ENCODE peak calls at places on chromosomes 11 and 22, in four cellular contexts. H is transverse colon, F is SK-N-SH, X is esophagus muscularis mucosa. V is an unnamed sample.

GRCh38 chr11:18012314-18012905 is 437 bp downstream of the SERGEF start:
- DNase-seq in H (peak), F (peak), X (no peak), V (no peak)

GRCh38 chr11:76567261-76567660 is 103.3 kb downstream of the LRRC32 start:
- DNase-seq in H (no peak), F (no peak), X (no peak), V (no peak)

GRCh38 chr11:68753300-68753699 is 2.0 kb upstream of the TESMIN start:
- DNase-seq in H (no peak), F (no peak), X (no peak), V (no peak)

GRCh38 chr11:9208726-9209501 is 56.2 kb downstream of the DENND5A start:
- DNase-seq in H (no peak), F (no peak), X (no peak), V (no peak)

GRCh38 chr11:2891901-2892214 is 6.3 kb upstream of the CDKN1C start:
- DNase-seq in H (no peak), F (no peak), X (no peak), V (no peak)

GRCh38 chr11:34549271-34549670 is 35.7 kb upstream of the ELF5 start:
- DNase-seq in H (no peak), F (no peak), X (no peak), V (no peak)

GRCh38 chr22:47036352-47036751 is 273.9 kb downstream of the TBC1D22A start:
- DNase-seq in H (no peak), F (no peak), X (no peak), V (no peak)

GRCh38 chr11:76635991-76636520 is 34.5 kb downstream of the LRRC32 start:
- DNase-seq in H (no peak), F (no peak), X (no peak), V (no peak)

GRCh38 chr11:93858376-93858775 is 8.0 kb upstream of the VSTM5 start:
- DNase-seq in H (no peak), F (no peak), X (no peak), V (no peak)

GRCh38 chr11:34626393-34626792 is 5.5 kb downstream of the EHF start:
- DNase-seq in H (no peak), F (no peak), X (no peak), V (no peak)

GRCh38 chr22:29716814-29717213 is 3.0 kb upstream of the CABP7 start:
- DNase-seq in H (peak), F (no peak), X (no peak), V (no peak)

GRCh38 chr11:70897429-70897828 is 354.9 kb downstream of the SHANK2 start:
- DNase-seq in H (no peak), F (no peak), X (no peak), V (no peak)

GRCh38 chr11:70899616-70900015 is 352.8 kb downstream of the SHANK2 start:
- DNase-seq in H (no peak), F (no peak), X (no peak), V (no peak)

GRCh38 chr11:70900540-70900939 is 351.8 kb downstream of the SHANK2 start:
- DNase-seq in H (no peak), F (no peak), X (no peak), V (no peak)

GRCh38 chr11:70906101-70906500 is 346.3 kb downstream of the SHANK2 start:
- DNase-seq in H (no peak), F (no peak), X (no peak), V (no peak)

DNA sequence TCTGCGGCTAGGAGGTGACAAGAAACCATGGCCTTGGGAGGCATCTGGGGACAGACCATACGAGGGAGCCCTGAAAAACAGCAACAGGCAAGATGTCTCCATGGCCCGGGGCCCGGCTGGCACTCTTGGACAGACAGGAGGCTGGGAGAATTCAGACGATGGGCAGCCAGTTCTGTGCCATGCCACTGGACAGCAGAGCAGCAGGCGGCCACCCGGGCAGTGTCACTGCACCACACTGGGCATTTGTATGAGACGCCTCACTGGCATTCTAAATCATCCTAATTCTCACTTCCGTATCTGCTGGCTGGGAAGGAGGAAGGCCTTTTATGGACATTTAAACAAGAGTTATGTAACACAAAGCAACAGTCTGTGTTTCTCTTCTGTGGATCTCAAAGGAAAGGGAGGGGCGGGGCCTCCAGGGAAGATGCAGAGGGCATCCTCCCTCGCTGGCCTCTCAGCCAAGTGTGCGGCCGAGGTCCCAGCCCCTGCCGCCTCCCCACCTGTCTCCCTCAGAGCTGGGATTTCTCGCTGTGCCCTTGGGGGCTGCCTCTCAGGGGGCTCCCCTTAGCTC is 350.3 kb downstream of the SHANK2 start:
- DNase-seq in H (no peak), F (no peak), X (no peak), V (no peak)
- TF ChIP-seq POLR2AphosphoS5 in H (no peak), F (no peak), X (peak), V (no peak)

GRCh38 chr22:27795053-27795452 is 6.5 kb downstream of the MN1 start:
- DNase-seq in H (no peak), F (no peak), X (no peak), V (no peak)

GRCh38 chr22:27796829-27797792 is 4.4 kb downstream of the MN1 start:
- DNase-seq in H (no peak), F (no peak), X (no peak), V (no peak)

GRCh38 chr22:27797793-27798525 is 3.6 kb downstream of the MN1 start:
- DNase-seq in H (no peak), F (no peak), X (no peak), V (no peak)

GRCh38 chr22:27794244-27794643 is 7.3 kb downstream of the MN1 start:
- DNase-seq in H (no peak), F (no peak), X (no peak), V (no peak)

DNA sequence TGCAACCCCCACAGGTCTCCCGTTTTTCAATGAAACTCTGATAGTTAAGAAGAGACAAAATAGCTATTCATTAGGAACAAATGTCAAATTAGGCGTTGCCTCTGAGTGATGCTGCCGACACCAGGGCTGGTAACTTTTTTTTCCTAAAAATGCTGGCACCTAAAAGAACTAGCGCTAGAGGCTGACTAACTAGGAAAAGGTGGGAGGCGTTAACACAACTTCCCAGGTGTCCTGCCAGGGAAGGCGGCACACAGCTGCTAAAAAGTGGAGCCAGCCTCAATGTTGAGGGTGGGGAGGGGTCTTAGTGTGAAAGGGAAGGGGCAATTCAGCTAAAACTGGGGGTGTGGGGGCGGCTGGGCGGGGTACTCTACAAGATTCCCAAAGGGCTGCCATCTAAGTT is 5.4 kb downstream of the MN1 start:
- DNase-seq in H (no peak), F (no peak), X (no peak), V (no peak)
- TF ChIP-seq POLR2AphosphoS5 in H (no peak), F (no peak), X (no peak), V (no peak)

GRCh38 chr22:20020533-20021195 is at the start of gene TANGO2:
- DNase-seq in H (peak), F (peak), X (peak), V (peak)
- TF ChIP-seq POLR2AphosphoS5 in H (peak), F (peak), X (peak), V (peak)

DNA sequence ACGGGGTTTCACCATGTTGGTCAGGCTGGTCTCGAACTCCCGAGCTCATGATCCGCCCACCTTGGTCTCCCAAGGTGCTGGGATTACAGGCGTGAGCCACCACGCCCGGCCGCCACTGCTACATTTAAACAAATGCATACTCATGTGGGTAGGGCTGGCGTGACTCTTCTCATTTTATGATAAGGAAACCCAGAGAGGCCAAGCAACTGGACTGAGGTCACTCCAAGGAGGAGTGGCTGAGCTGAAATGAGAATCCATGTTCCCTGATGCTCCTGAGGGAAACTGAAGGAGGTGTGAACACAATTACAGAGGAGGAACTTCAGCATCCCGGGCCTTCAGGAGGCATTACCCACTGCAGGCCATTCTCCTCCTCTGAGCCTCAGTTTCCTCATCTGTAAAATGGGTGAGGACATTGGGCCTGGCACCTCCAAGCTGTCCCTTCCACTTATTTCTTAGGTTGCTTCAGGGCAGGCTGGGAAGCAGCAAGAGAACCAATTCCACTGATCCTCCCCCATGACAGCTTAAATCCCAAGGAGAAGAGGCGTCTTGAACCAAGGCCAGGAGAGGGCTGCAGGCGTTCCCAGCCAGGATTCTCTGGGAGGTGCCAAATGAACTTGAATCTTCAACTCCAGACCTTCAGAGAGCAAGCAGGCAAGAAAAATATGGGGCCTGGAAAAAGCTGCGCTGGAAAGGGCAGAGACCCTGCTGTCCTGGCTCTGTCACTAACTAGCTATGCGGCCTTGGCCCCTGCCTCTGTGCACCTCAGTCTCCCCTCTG is 2.9 kb downstream of the TST start:
- DNase-seq in H (peak), F (no peak), X (no peak), V (no peak)
- TF ChIP-seq POLR2AphosphoS5 in H (peak), F (no peak), X (no peak), V (no peak)

GRCh38 chr11:45471002-45471665 is 185.0 kb upstream of the SYT13 start:
- DNase-seq in H (no peak), F (no peak), X (no peak), V (no peak)

GRCh38 chr11:45472713-45473317 is 186.7 kb upstream of the SYT13 start:
- DNase-seq in H (no peak), F (no peak), X (no peak), V (no peak)

GRCh38 chr11:45473491-45473890 is 187.3 kb upstream of the SYT13 start:
- DNase-seq in H (no peak), F (no peak), X (no peak), V (no peak)

GRCh38 chr11:45468265-45468856 is 182.2 kb upstream of the SYT13 start:
- DNase-seq in H (no peak), F (no peak), X (no peak), V (no peak)

GRCh38 chr11:45470151-45471001 is 184.2 kb upstream of the SYT13 start:
- DNase-seq in H (no peak), F (no peak), X (no peak), V (no peak)
- TF ChIP-seq POLR2AphosphoS5 in H (no peak), F (no peak), X (no peak), V (no peak)

GRCh38 chr11:47396049-47396320 is 12.4 kb upstream of the SLC39A13 start:
- DNase-seq in H (no peak), F (no peak), X (no peak), V (peak)

GRCh38 chr11:47393163-47394049 is 15.0 kb upstream of the SLC39A13 start:
- DNase-seq in H (no peak), F (no peak), X (no peak), V (no peak)

GRCh38 chr11:47395225-47396048 is 13.0 kb upstream of the SLC39A13 start:
- DNase-seq in H (no peak), F (no peak), X (no peak), V (peak)

GRCh38 chr11:47394050-47394321 is 14.4 kb upstream of the SLC39A13 start:
- DNase-seq in H (no peak), F (no peak), X (no peak), V (no peak)

DNA sequence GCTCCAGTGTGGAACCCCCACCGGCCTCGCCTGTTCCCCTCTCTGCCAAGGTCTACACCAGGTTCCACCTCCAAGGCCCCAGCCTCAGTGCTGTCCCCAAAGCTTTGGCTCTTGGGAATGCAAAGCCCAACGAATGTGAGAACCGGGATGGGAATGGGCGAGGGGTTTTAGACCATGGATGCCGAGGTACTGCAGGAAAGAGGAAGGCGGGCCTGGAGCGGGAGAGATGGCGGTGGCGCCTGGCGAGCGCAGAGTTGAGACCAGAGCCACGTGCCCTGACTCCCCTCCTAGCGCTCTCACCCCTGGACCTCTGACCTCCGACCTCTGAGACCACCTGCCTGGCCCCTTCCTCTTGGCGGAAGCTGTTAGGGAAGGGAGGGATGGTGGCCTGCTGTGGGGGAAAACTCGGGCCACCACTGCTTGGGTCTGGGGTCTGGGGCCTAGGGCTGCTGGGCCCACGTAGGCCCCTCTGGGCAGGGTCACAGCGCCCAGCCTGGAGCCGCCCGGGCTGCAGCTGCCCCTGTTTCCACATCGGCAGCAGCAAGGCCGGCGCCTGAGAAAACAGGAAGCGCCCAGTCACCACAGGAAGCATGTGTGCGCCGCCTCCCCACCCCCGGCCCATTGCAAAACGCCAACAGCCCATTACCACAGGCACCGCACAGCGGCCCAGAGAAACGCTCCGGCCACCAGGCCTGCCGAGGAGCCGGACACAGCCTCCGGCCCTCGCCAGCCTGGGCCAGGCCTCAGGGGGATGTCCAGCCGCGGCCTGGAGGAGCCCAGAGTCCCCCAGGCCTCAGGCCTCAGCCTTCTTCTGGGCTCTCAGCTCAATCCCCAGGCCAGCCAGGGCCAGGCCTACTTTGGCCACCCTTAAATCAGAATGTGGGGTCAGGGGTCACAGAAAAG is 13.8 kb upstream of the SLC39A13 start:
- DNase-seq in H (peak), F (no peak), X (no peak), V (peak)
- TF ChIP-seq POLR2AphosphoS5 in H (no peak), F (no peak), X (peak), V (peak)

GRCh38 chr11:111730871-111731591 is 35.2 kb downstream of the PPP2R1B start:
- DNase-seq in H (peak), F (peak), X (no peak), V (no peak)
- TF ChIP-seq POLR2AphosphoS5 in H (no peak), F (no peak), X (peak), V (no peak)

DNA sequence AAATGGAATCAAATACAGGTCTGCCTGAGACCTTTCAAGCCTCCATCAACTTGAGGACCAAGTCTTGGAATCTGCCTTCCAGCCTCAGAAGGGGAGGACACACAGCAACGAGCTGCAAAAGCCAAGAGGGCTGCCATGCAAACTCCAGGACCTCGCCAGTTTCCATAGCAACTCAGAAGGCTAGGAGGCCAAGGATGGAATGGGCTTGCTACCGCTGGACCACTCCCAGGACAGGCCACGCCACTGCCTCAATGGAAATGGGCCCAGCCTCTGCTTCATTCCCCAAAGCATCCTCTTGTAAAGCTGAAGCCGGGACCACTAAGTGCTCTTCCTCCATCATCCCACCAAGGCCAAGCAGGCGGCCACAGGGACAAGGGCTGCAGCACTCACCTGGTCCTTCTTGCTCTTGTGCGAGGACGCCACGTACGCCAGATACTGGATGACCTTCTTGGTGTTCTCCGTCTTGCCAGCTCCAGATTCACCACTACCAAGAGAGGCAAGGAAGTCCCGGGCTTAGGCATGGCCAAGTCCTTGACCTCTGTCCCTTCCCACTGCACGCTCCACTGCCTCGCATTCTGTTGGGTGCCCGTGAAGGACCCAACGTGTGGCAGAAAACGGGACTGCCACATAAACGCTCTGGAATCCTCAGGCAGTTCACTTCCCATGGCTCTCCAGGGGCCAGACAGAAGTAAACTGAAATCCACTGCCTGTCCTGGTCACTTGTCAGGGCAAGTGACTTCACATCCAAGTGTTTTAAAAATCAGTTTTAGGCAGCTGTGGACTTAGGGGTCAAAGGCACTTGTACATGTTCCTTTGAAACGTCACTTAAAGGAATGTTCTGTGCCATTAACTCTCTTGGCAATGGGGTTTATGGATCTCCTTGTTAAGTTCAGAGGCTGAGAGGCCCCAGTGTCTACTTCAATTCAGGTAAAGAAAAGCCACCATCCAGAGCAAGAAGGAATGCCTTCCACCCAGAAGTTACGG is 61.3 kb downstream of the MYH9 start:
- DNase-seq in H (no peak), F (no peak), X (no peak), V (no peak)
- TF ChIP-seq POLR2AphosphoS5 in H (peak), F (no peak), X (no peak), V (peak)